ENCODE peak calls at places on chromosome 13, in six cellular contexts. D is fibroblast of mammary gland; P is CD8-positive, alpha-beta memory T cell; S is dermis microvascular lymphatic vessel endothelial cell; F is activated CD8-positive, alpha-beta memory T cell treated with anti-CD3 and anti-CD28 coated beads for 1 hour; Y is small intestine. M is an unnamed sample.

GRCh38 chr13:39370554-39370953 is 232.4 kb downstream of the LHFPL6 start:
- DNase-seq in D (peak), P (no peak), S (no peak), F (no peak), Y (no peak), M (no peak)

GRCh38 chr13:89136678-89137077 is 1465.5 kb downstream of the SLITRK5 start:
- DNase-seq in D (no peak), P (no peak), S (no peak), F (no peak), Y (no peak), M (no peak)

GRCh38 chr13:35716186-35716585 is 239.7 kb upstream of the MAB21L1 start:
- DNase-seq in D (peak), P (no peak), S (no peak), F (no peak), Y (no peak), M (no peak)

GRCh38 chr13:32894589-32895001 is 121.6 kb upstream of the KL start:
- DNase-seq in D (peak), P (no peak), S (no peak), F (no peak), Y (no peak), M (no peak)

GRCh38 chr13:108835082-108835481 is 205.7 kb downstream of the MYO16 start:
- DNase-seq in D (no peak), P (no peak), S (no peak), F (no peak), Y (no peak), M (no peak)

GRCh38 chr13:113034451-113035208 is 65.6 kb downstream of the MCF2L start:
- DNase-seq in D (peak), P (no peak), S (peak), F (no peak), Y (peak), M (no peak)

GRCh38 chr13:44903596-44903995 is 85.7 kb downstream of the NUFIP1 start:
- DNase-seq in D (peak), P (no peak), S (no peak), F (no peak), Y (peak), M (no peak)

GRCh38 chr13:39047560-39047959 is 9.3 kb downstream of the NHLRC3 start:
- DNase-seq in D (no peak), P (no peak), S (no peak), F (no peak), Y (peak), M (no peak)

M was measured in activated T-helper 1 cell treated with anti-CD3 and anti-CD28 coated beads, Interleukin-12 subunit alpha, Interleukin-12 subunit beta, Interleukin-2, Interleukin-4 antibody, amounts not matched to agents 30 ng/mL and 10 ng/mL and 1 ng/mL, durations not matched to agents 14 hours and 24 hours and 36 hours.